ENCODE peak calls at places on chromosomes 3 and 15, in eight cellular contexts. O is cardiac muscle cell, H is pancreas, B is tibial artery, R is sigmoid colon, I is GM12865, S is fibroblast of lung, X is HFF-Myc. V is an unnamed sample.

GRCh38 chr3:176579741-176580185 is 617.5 kb downstream of the TBL1XR1 start:
- DNase-seq in R (no peak), H (no peak), X (peak), S (peak), B (no peak), O (no peak), I (no peak), V (peak)

GRCh38 chr15:80747317-80748053 is 31.7 kb upstream of the CEMIP start:
- DNase-seq in O (no peak), X (no peak), B (no peak), S (no peak), R (no peak), I (no peak), H (no peak), V (no peak)

GRCh38 chr3:143207338-143207961 is 87.9 kb downstream of the CHST2 start:
- DNase-seq in R (no peak), H (no peak), X (no peak), I (peak), S (peak), B (no peak), O (peak), V (peak)

GRCh38 chr3:182413061-182413460 is 380.2 kb upstream of the ATP11B start:
- DNase-seq in B (no peak), O (no peak), I (no peak), R (no peak), H (no peak), S (no peak), X (no peak), V (no peak)

GRCh38 chr3:184514151-184514490 is 47.5 kb upstream of the EPHB3 start:
- DNase-seq in O (no peak), H (no peak), I (no peak), X (no peak), R (no peak), B (no peak), S (no peak), V (no peak)

GRCh38 chr3:148975277-148975676 is 16.1 kb upstream of the GYG1 start:
- DNase-seq in S (no peak), R (no peak), X (no peak), H (no peak), O (peak), B (no peak), I (no peak), V (peak)

GRCh38 chr15:75646944-75647364 is 758 bp upstream of the SNX33 start:
- DNase-seq in R (peak), I (no peak), B (no peak), O (no peak), X (no peak), H (peak), S (no peak), V (no peak)

GRCh38 chr3:14947886-14948608 is 664 bp downstream of the NR2C2 start:
- DNase-seq in B (peak), S (peak), I (peak), R (peak), H (peak), O (peak), X (peak), V (peak)

GRCh38 chr15:45549831-45550230 is 27.3 kb upstream of the SLC30A4 start:
- DNase-seq in O (no peak), S (peak), H (no peak), I (no peak), X (peak), R (no peak), B (no peak), V (peak)

GRCh38 chr15:73686781-73687256 is 2.6 kb downstream of the CD276 start:
- DNase-seq in S (peak), X (no peak), R (peak), I (no peak), B (peak), O (peak), H (no peak), V (peak)

GRCh38 chr3:15064299-15064834 is 748 bp downstream of the MRPS25 start:
- DNase-seq in B (peak), O (peak), X (no peak), H (no peak), S (peak), I (peak), R (no peak), V (peak)

GRCh38 chr3:159130108-159130507 is 328.3 kb downstream of the MFSD1 start:
- DNase-seq in I (peak), O (peak), B (no peak), S (peak), R (no peak), X (no peak), H (no peak), V (peak)

GRCh38 chr3:136366289-136366688 is 116.1 kb downstream of the PCCB start:
- DNase-seq in B (no peak), O (peak), I (no peak), H (no peak), R (no peak), S (peak), X (no peak), V (peak)

DNA sequence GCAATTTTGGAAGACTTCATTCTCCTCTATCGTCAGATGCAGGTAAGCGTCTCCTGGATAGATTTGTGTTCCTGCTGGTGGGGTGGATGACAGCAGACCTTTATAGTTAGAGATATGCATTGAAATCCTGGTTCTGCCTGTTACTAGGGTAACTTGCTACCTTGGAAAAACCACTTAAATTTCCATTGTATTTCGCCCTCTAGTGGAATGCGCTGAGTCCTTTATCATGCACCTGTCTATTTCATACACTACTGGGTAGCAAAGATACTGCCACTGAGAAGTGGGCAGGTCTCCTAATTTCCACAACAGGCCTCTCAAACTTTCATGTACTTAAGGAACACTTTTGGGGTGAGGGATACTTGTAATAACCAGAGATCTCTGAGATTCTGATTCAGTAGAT is 209.5 kb upstream of the SUCLG2 start:
- DNase-seq in B (no peak), H (no peak), X (peak), O (no peak), S (no peak), I (peak), R (no peak), V (peak)
- TF ChIP-seq CTCF in B (no peak), H (no peak), X (peak), O (no peak), S (peak), I (no peak), R (no peak), V (peak)

DNA sequence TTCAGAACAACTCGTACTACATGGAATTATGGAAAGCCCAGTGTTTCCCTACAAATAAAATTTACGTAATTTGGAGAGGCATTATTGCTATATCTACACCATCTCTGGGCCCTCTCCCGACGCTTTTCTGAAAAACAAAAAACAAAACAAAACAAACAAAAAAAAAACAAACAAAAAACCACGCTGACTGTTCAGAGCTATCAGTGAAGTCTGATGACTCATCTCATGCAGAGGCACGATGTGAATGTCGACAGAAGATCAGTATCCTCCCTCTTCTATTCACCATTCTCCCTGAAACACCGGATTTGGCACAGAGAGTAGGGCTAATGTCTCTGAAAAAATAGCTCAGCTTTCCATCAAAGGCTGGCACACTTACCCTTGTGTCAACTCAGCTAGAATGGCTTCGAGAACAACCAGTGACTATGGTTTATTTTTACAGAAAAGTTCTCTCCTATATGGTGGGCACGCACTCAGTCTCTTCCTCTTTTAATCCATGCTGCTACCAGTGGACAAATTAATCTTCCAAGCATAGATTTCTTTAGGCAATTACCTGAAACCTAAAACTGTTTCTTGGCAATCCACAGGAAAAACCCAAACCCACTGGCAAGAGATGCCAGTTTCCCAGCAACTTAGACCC is 1.5 kb downstream of the CRBN start:
- DNase-seq in S (peak), R (no peak), B (no peak), H (no peak), O (peak), I (no peak), X (no peak), V (no peak)
- H3K4me3 ChIP-seq in S (peak), R (peak), B (peak), H (peak), O (no peak), I (peak), X (peak), V (peak)

GRCh38 chr3:131526801-131527347 is 24.1 kb upstream of the MRPL3 start:
- DNase-seq in I (peak), S (peak), O (peak), X (no peak), H (peak), R (no peak), B (no peak), V (peak)
- TF ChIP-seq CTCF in I (peak), S (peak), O (peak), X (peak), H (peak), R (no peak), B (no peak), V (peak)

GRCh38 chr3:194130211-194130610 is 5.7 kb upstream of the HES1 start:
- DNase-seq in I (no peak), O (no peak), X (no peak), H (no peak), B (no peak), R (no peak), S (no peak), V (no peak)
- H3K4me3 ChIP-seq in I (no peak), O (no peak), X (no peak), H (no peak), B (no peak), R (no peak), S (no peak), V (no peak)

GRCh38 chr15:72538931-72539330 is 64.8 kb downstream of the ARIH1 start:
- DNase-seq in S (no peak), B (no peak), H (no peak), X (no peak), I (no peak), O (no peak), R (no peak), V (no peak)

GRCh38 chr15:72536506-72536905 is 62.4 kb downstream of the ARIH1 start:
- DNase-seq in X (no peak), H (no peak), O (no peak), R (no peak), S (peak), B (no peak), I (no peak), V (no peak)

GRCh38 chr15:72534522-72534921 is 60.4 kb downstream of the ARIH1 start:
- DNase-seq in R (no peak), H (no peak), S (no peak), I (peak), B (no peak), O (no peak), X (no peak), V (no peak)

GRCh38 chr15:72535911-72536310 is 61.8 kb downstream of the ARIH1 start:
- DNase-seq in I (no peak), X (peak), B (no peak), S (no peak), H (no peak), R (no peak), O (no peak), V (no peak)

GRCh38 chr15:72532991-72533601 is 59.0 kb downstream of the ARIH1 start:
- DNase-seq in X (no peak), I (peak), B (no peak), O (peak), R (no peak), H (no peak), S (no peak), V (no peak)
- TF ChIP-seq CTCF in X (peak), I (peak), B (no peak), O (peak), R (no peak), H (no peak), S (peak), V (peak)

DNA sequence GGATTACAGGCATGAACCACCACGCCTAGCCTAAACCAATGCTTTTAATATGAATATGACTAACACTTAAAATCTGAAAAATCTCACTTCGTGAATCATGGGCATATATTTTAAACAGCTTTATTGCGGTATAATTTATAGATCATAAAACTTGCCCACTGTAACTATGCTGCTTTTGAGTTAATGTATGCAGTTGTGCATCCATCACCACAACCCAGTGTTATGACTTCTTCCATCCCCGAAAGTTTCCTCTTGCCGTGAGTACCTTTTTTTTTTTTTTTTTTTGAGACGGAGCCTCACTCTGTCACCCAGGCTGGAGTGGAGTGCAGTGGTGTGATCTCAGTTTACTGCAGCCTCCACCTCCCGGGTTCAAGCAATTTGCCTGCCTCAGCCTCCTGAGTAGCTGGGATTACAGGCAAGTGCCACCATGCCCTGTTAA is 7.1 kb downstream of the KAT2B start:
- DNase-seq in I (no peak), X (no peak), S (no peak), B (no peak), O (no peak), R (no peak), H (no peak), V (no peak)
- H3K4me3 ChIP-seq in I (no peak), X (no peak), S (no peak), B (peak), O (no peak), R (no peak), H (no peak), V (no peak)

GRCh38 chr3:40588406-40588805 is 63.6 kb downstream of the ZNF621 start:
- DNase-seq in H (no peak), B (no peak), X (no peak), S (no peak), R (no peak), I (peak), O (no peak), V (no peak)
- TF ChIP-seq CTCF in H (no peak), B (no peak), X (no peak), S (no peak), R (no peak), I (peak), O (no peak), V (no peak)

GRCh38 chr15:40091861-40092415 is 16.7 kb downstream of the BMF start:
- DNase-seq in H (no peak), B (no peak), O (peak), I (no peak), S (no peak), R (no peak), X (no peak), V (no peak)
- H3K4me3 ChIP-seq in H (no peak), B (no peak), O (no peak), I (no peak), S (no peak), R (no peak), X (no peak), V (no peak)

GRCh38 chr3:185823280-185824044 is 1.4 kb downstream of the IGF2BP2 start:
- DNase-seq in O (peak), H (peak), R (peak), X (no peak), S (peak), B (peak), I (peak), V (no peak)
- TF ChIP-seq CTCF in O (peak), H (no peak), R (no peak), X (no peak), S (peak), B (no peak), I (no peak), V (peak)